ENCODE peak calls at places on chromosomes 2 and 18, in five cellular contexts. I is left lung; E is CD8-positive, alpha-beta T cell; Y is heart right ventricle; G is transverse colon. X is an unnamed sample. For H3K4me1, the result is how much of the 10 kb centered on the place peaks cover.

GRCh38 chr2:144217853-144218633 is 301.9 kb downstream of the ZEB2 start:
- DNase-seq in Y (no peak), E (no peak), I (no peak), G (no peak), X (no peak)

GRCh38 chr2:191245046-191245868 is at the start of gene MYO1B:
- DNase-seq in Y (peak), E (no peak), G (peak), I (peak), X (peak)

GRCh38 chr2:105443610-105444598 is 45.1 kb upstream of the FHL2 start:
- DNase-seq in I (no peak), Y (no peak), G (peak), E (no peak), X (no peak)

GRCh38 chr2:28286678-28287077 is 106.0 kb upstream of the FOSL2 start:
- DNase-seq in Y (no peak), G (no peak), E (no peak), I (no peak), X (no peak)

GRCh38 chr18:3966246-3966984 is 488.7 kb downstream of the DLGAP1 start:
- DNase-seq in G (no peak), Y (no peak), I (no peak), E (no peak), X (no peak)

GRCh38 chr2:135960598-135961551 is 24.6 kb downstream of the DARS1 start:
- DNase-seq in E (no peak), I (no peak), G (no peak), Y (no peak), X (no peak)

GRCh38 chr18:62334110-62334509 is 9.0 kb downstream of the TNFRSF11A start:
- DNase-seq in I (no peak), G (peak), E (no peak), Y (no peak), X (peak)

GRCh38 chr2:127208313-127208712 is 11.8 kb downstream of the CYP27C1 start:
- DNase-seq in Y (no peak), I (no peak), G (no peak), E (no peak), X (no peak)

GRCh38 chr18:904135-905090 is at the start of gene ADCYAP1:
- DNase-seq in I (no peak), G (no peak), E (no peak), Y (no peak), X (no peak)

GRCh38 chr2:126802774-126803421 is 95.8 kb upstream of the TEX51 start:
- DNase-seq in Y (no peak), E (no peak), I (no peak), G (peak), X (no peak)

GRCh38 chr18:75189696-75190095 is 19.2 kb downstream of the PTGR3 start:
- DNase-seq in I (no peak), G (no peak), E (no peak), Y (no peak), X (no peak)

GRCh38 chr2:233082222-233082933 is 22.2 kb downstream of the INPP5D start:
- DNase-seq in G (no peak), Y (no peak), I (no peak), E (no peak), X (no peak)

GRCh38 chr2:19899853-19900525 is 1.8 kb downstream of the TTC32 start:
- DNase-seq in I (no peak), G (no peak), Y (no peak), E (no peak), X (no peak)

GRCh38 chr2:7077660-7078278 is 160.6 kb downstream of the RNF144A start:
- DNase-seq in Y (no peak), E (no peak), G (no peak), I (no peak), X (no peak)

GRCh38 chr18:8515142-8515865 is 93.9 kb upstream of the RAB12 start:
- DNase-seq in I (no peak), E (no peak), G (no peak), Y (no peak), X (no peak)

GRCh38 chr2:43269706-43270105 is 43.3 kb upstream of the ZFP36L2 start:
- DNase-seq in I (peak), G (peak), Y (peak), E (no peak), X (peak)

GRCh38 chr2:6071536-6071935 is 379.4 kb downstream of the SOX11 start:
- DNase-seq in G (no peak), Y (no peak), I (no peak), E (no peak), X (no peak)

GRCh38 chr2:4507706-4508105 is 804.3 kb downstream of the DCDC2C start:
- DNase-seq in Y (no peak), E (no peak), G (no peak), I (no peak), X (no peak)

GRCh38 chr18:67515987-67516431 is 511 bp downstream of the DSEL start:
- DNase-seq in E (peak), I (peak), Y (peak), G (peak), X (peak)

GRCh38 chr18:68568364-68568763 is 146.5 kb downstream of the TMX3 start:
- DNase-seq in G (no peak), I (no peak), Y (no peak), E (no peak), X (no peak)

DNA sequence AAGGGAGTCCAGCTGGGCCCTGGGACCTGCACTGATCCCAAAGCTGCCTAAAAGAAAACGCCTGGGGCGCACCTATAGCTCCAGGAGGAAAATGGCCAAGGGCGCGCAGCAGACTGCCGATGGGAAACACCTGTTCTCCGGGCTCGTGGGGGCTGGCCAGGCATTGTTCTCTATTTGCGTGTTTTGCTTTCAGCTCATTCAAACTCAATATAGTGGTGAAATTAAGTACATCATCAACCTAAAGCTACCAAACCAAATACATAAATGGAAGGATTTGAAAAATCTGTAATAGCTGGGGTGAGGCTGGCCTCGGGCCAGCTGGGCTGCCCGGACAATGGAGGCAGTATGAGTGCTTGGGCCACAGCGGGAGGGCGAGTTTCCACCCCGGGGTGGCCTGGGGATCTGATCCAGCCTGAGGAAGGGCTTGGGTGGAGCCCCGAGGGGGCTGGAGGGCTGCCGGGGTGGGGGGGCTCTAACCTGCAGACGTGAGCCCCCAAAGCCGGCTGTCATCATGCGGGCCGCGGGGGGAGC is 77.5 kb downstream of the ASB1 start:
- DNase-seq in Y (no peak), E (no peak), I (peak), G (no peak), X (no peak)
- H3K4me1 ChIP-seq in Y (under half), E (under half), I (under half), G (under half), X (under half)

DNA sequence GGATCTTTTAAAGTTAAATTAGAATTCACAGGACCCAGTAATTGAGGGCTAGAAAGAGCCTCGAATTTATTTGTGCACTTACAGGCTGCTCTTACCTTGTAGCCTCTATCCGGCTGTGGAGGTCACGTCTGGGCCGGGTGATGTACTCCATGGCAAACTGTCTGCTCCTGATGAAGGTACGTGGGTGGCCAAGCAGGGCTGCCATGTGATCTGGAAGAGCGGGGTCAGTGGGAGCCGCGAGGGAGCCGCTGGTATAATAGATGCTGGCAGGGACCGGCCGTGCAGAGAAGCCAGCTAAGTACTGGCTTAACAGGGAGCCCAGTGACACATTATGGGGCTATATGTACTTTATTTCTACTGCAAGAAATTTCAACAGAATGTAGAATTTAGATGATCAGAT is 59.2 kb downstream of the ADI1 start:
- DNase-seq in G (no peak), I (peak), E (no peak), Y (no peak), X (no peak)
- H3K27ac ChIP-seq in G (no peak), I (no peak), E (no peak), Y (peak), X (no peak)

GRCh38 chr2:32210767-32211408 is 45.2 kb downstream of the SLC30A6 start:
- DNase-seq in I (no peak), E (no peak), G (no peak), Y (no peak), X (no peak)
- TF ChIP-seq CTCF in I (no peak), E (no peak), G (no peak), Y (no peak), X (no peak)

GRCh38 chr2:109322646-109323045 is 193.6 kb downstream of the SH3RF3 start:
- DNase-seq in E (no peak), I (no peak), G (no peak), Y (no peak), X (no peak)

GRCh38 chr2:109318949-109319342 is 189.9 kb downstream of the SH3RF3 start:
- DNase-seq in Y (no peak), E (no peak), G (no peak), I (no peak), X (no peak)

GRCh38 chr2:109320195-109320935 is 191.4 kb downstream of the SH3RF3 start:
- DNase-seq in G (no peak), E (no peak), I (no peak), Y (no peak), X (no peak)

GRCh38 chr2:109322111-109322510 is 193.1 kb downstream of the SH3RF3 start:
- DNase-seq in E (no peak), G (peak), Y (peak), I (peak), X (peak)

DNA sequence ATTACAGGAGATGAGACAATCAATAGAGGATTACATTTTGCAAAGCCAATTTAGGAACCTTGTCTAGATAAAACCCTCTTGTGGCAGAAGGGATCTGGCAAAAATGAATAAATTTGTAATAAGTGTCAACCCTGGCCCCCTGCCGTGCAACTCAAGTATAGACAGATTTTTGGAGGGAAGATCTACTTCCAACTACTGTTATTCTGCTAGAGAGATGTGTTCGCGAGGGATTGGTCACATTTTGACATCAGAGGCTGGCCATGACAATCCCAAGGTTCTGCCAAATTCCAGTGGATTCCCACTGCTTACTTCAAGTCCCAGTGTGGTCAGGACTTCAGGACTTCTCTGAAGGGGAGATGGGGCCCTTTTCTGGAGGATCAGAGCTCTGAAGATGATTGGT is 192.6 kb downstream of the SH3RF3 start:
- DNase-seq in E (no peak), Y (no peak), I (no peak), G (no peak), X (no peak)
- H3K4me1 ChIP-seq in E (under half), Y (half or more), I (under half), G (under half), X (under half)

GRCh38 chr2:112821142-112821541 is 15.4 kb downstream of the IL1B start:
- DNase-seq in I (no peak), Y (no peak), E (no peak), G (no peak), X (no peak)
- H3K27ac ChIP-seq in I (no peak), Y (no peak), E (no peak), G (no peak), X (no peak)

GRCh38 chr18:11020454-11020853 is 128.9 kb downstream of the PIEZO2 start:
- DNase-seq in I (no peak), G (no peak), E (no peak), Y (no peak), X (no peak)
- TF ChIP-seq CTCF in I (no peak), G (no peak), E (no peak), Y (no peak), X (no peak)

GRCh38 chr2:402206-402605 is 114.3 kb upstream of the ALKAL2 start:
- DNase-seq in I (no peak), G (no peak), Y (no peak), E (no peak), X (no peak)
- H3K4me1 ChIP-seq in I (under half), G (under half), Y (under half), E (under half), X (under half)

GRCh38 chr2:71587509-71588073 is 134.2 kb downstream of the DYSF start:
- DNase-seq in Y (no peak), E (no peak), G (no peak), I (no peak), X (no peak)

GRCh38 chr2:71592181-71592711 is 138.9 kb downstream of the DYSF start:
- DNase-seq in Y (no peak), E (no peak), I (no peak), G (no peak), X (peak)

GRCh38 chr2:71589763-71590162 is 136.4 kb downstream of the DYSF start:
- DNase-seq in G (no peak), I (no peak), Y (no peak), E (no peak), X (no peak)

GRCh38 chr2:71588497-71588896 is 135.1 kb downstream of the DYSF start:
- DNase-seq in G (no peak), Y (no peak), E (no peak), I (no peak), X (no peak)

DNA sequence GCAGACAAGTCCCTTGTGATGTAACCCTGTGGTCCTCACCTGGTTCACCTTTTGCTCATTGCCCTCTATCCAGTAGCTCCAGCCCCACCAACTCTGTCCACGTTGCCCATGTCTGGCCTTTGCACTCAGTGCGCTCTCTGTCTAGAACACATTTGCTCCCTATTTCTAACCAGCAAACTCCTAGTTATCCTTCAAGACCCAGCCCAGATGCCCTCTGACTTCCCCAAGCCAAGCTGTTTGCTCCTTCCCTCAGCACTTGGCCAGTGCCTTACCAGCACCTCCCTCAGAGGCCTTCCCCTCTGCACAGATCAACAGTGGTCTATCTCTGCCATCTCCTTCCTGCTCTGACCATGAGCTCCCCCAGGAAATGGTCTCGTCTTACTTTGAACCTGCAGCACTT is 137.7 kb downstream of the DYSF start:
- DNase-seq in I (no peak), G (no peak), Y (no peak), E (no peak), X (no peak)
- H3K27ac ChIP-seq in I (peak), G (no peak), Y (no peak), E (no peak), X (no peak)

GRCh38 chr2:70505613-70506391 is 47.8 kb downstream of the TGFA start:
- DNase-seq in Y (no peak), I (no peak), G (no peak), E (no peak), X (no peak)
- TF ChIP-seq CTCF in Y (no peak), I (no peak), G (no peak), E (no peak), X (no peak)

GRCh38 chr2:11831415-11831814 is 85.0 kb downstream of the LPIN1 start:
- DNase-seq in G (no peak), I (no peak), E (no peak), Y (no peak), X (no peak)
- H3K4me1 ChIP-seq in G (under half), I (under half), E (under half), Y (under half), X (under half)